ENCODE peak calls at places on chromosomes 13 and 19, in five cellular contexts. W is ascending aorta; X is CD4-positive, CD25-positive, alpha-beta regulatory T cell; A is GM12878; R is SK-N-SH. M is an unnamed sample. For H3K9me3 and H3K27me3, the result is how much of the 10 kb centered on the place peaks cover.

GRCh38 chr19:13024126-13024957 is 29.1 kb downstream of the NFIX start:
- DNase-seq in W (no peak), X (no peak), A (no peak), R (no peak), M (no peak)

GRCh38 chr13:98293570-98294142 is 116.6 kb upstream of the RNF113B start:
- DNase-seq in W (no peak), X (no peak), A (no peak), R (no peak), M (no peak)

GRCh38 chr19:35162471-35163326 is 8.2 kb downstream of the FXYD5 start:
- DNase-seq in W (no peak), X (no peak), A (no peak), R (no peak), M (peak)

GRCh38 chr13:98443800-98444325 is 133.0 kb downstream of the STK24 start:
- DNase-seq in W (no peak), X (no peak), A (no peak), R (no peak), M (no peak)

GRCh38 chr19:23554548-23554947 is 132.5 kb downstream of the ZNF675 start:
- DNase-seq in W (no peak), X (no peak), A (no peak), R (no peak), M (no peak)

GRCh38 chr19:7010722-7011593 is 10.3 kb downstream of the MBD3L2B start:
- DNase-seq in W (no peak), X (no peak), A (no peak), R (no peak), M (no peak)

GRCh38 chr13:106568225-106569003 is 477 bp upstream of the ARGLU1 start:
- DNase-seq in W (no peak), X (no peak), A (no peak), R (no peak), M (no peak)

GRCh38 chr13:81927347-81927746 is 1586.4 kb upstream of the SPRY2 start:
- DNase-seq in W (no peak), X (no peak), A (no peak), R (no peak), M (no peak)

GRCh38 chr19:920051-920857 is 3.1 kb downstream of the KISS1R start:
- DNase-seq in W (no peak), X (peak), A (no peak), R (no peak), M (no peak)

GRCh38 chr13:44211286-44211685 is 162.3 kb upstream of the SERP2 start:
- DNase-seq in W (no peak), X (no peak), A (no peak), R (no peak), M (no peak)

GRCh38 chr19:14048439-14049153 is 13.3 kb downstream of the PALM3 start:
- DNase-seq in W (no peak), X (peak), A (no peak), R (peak), M (no peak)

GRCh38 chr13:76116931-76117330 is 480.8 kb downstream of the LMO7 start:
- DNase-seq in W (no peak), X (no peak), A (no peak), R (no peak), M (no peak)

GRCh38 chr19:40776966-40777794 is 867 bp upstream of the RAB4B start:
- DNase-seq in W (peak), X (peak), A (peak), R (peak), M (peak)

DNA sequence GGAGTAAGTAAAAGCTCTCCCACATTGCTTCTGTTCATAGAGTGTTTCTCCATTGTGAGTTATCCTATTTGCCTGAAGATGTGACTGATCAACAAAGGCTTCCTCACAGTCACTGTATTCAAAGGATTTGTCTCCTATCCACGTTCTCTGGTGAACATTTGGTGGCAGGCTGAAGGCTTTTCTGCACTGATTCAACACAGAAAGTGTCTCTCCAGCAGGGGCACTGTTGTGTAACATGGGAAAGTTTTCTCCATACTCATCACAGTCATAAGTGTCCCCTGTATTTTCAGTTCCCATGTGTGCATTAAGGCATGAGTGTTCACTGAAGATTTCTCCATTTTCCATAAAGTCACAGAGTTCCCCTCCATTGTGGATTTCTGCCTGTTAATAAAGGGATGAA is 17.6 kb downstream of the ZNF121 start:
- DNase-seq in W (no peak), X (no peak), A (no peak), R (no peak), M (no peak)
- H3K9me3 ChIP-seq in W (half or more), X (half or more), A (half or more), R (half or more), M (half or more)

GRCh38 chr19:2577722-2578335 is 101.9 kb downstream of the GADD45B start:
- DNase-seq in W (peak), X (no peak), A (no peak), R (no peak), M (no peak)
- H3K4me3 ChIP-seq in W (no peak), X (no peak), A (no peak), R (no peak), M (no peak)

GRCh38 chr19:58460039-58460438 is 6.8 kb upstream of the ZNF324 start:
- DNase-seq in W (no peak), X (no peak), A (no peak), R (no peak), M (no peak)

GRCh38 chr19:58451358-58452101 is at the start of gene ZNF324B:
- DNase-seq in W (peak), X (peak), A (peak), R (peak), M (peak)

GRCh38 chr19:58453743-58454142 is 2.3 kb downstream of the ZNF324B start:
- DNase-seq in W (no peak), X (no peak), A (no peak), R (no peak), M (no peak)

GRCh38 chr19:58455306-58455705 is 3.9 kb downstream of the ZNF324B start:
- DNase-seq in W (no peak), X (no peak), A (no peak), R (no peak), M (no peak)

DNA sequence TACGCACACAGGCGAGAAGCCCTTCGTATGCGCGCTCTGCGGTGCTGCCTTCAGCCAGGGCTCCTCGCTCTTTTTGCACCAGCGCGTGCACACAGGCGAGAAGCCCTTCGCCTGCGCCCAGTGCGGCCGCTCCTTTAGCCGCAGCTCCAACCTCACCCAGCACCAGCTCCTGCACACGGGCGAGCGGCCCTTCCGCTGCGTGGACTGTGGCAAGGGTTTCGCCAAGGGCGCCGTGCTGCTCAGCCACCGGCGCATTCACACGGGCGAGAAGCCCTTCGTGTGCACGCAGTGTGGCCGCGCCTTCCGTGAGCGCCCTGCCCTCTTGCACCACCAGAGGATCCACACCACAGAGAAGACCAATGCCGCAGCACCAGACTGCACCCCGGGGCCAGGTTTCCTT is 4.7 kb downstream of the ZNF324B start:
- DNase-seq in W (no peak), X (no peak), A (no peak), R (no peak), M (no peak)
- H3K27me3 ChIP-seq in W (under half), X (under half), A (under half), R (under half), M (under half)

GRCh38 chr19:21970466-21970865 is 40.3 kb downstream of the ZNF208 start:
- DNase-seq in W (no peak), X (no peak), A (no peak), R (no peak), M (no peak)
- H3K9me3 ChIP-seq in W (half or more), X (half or more), A (under half), R (under half), M (under half)

GRCh38 chr19:41956621-41957020 is 2.5 kb downstream of the RABAC1 start:
- DNase-seq in W (no peak), X (no peak), A (no peak), R (no peak), M (no peak)
- H3K4me3 ChIP-seq in W (no peak), X (no peak), A (no peak), R (no peak), M (no peak)

GRCh38 chr13:99981115-99982020 is at the start of gene ZIC2:
- DNase-seq in W (peak), X (no peak), A (no peak), R (peak), M (peak)

GRCh38 chr13:99982021-99982740 is 597 bp downstream of the ZIC2 start:
- DNase-seq in W (peak), X (no peak), A (no peak), R (peak), M (no peak)

GRCh38 chr13:99978781-99979452 is 2.7 kb upstream of the ZIC2 start:
- DNase-seq in W (no peak), X (no peak), A (no peak), R (peak), M (peak)

GRCh38 chr13:99979453-99980200 is 2.0 kb upstream of the ZIC2 start:
- DNase-seq in W (peak), X (no peak), A (no peak), R (peak), M (peak)

GRCh38 chr13:99980201-99981114 is 1.1 kb upstream of the ZIC2 start:
- DNase-seq in W (peak), X (peak), A (no peak), R (peak), M (peak)
- H3K27me3 ChIP-seq in W (half or more), X (under half), A (under half), R (half or more), M (under half)

M was measured in MG63.